ENCODE peak calls at places on chromosomes 6 and 20, in six cellular contexts. V is HepG2, R is K562, B is H1, Z is GM23338, X is GM12878. F is an unnamed sample.

GRCh38 chr20:33915726-33916331 is 77.9 kb upstream of the RALY start:
- DNase-seq in V (peak), R (peak), B (peak), Z (peak), X (no peak), F (peak)

GRCh38 chr6:35739645-35740517 is 3.0 kb downstream of the ARMC12 start:
- DNase-seq in V (peak), R (peak), B (peak), Z (peak), X (no peak), F (no peak)

GRCh38 chr6:136920216-136920857 is 1.8 kb upstream of the SLC35D3 start:
- DNase-seq in V (no peak), R (no peak), B (no peak), Z (no peak), X (no peak), F (no peak)

GRCh38 chr6:163014736-163015135 is 287.0 kb downstream of the PACRG start:
- DNase-seq in V (no peak), R (no peak), B (no peak), Z (no peak), X (no peak), F (no peak)

GRCh38 chr6:7114744-7115451 is 7.1 kb downstream of the RREB1 start:
- DNase-seq in V (no peak), R (no peak), B (no peak), Z (no peak), X (no peak), F (no peak)

GRCh38 chr6:29011276-29011734 is 6.2 kb upstream of the ZNF311 start:
- DNase-seq in V (no peak), R (peak), B (peak), Z (peak), X (no peak), F (peak)

GRCh38 chr6:57305754-57306153 is 11.7 kb upstream of the PRIM2 start:
- DNase-seq in V (no peak), R (no peak), B (no peak), Z (no peak), X (no peak), F (no peak)

GRCh38 chr20:50916934-50917333 is 14.3 kb downstream of the ADNP start:
- DNase-seq in V (no peak), R (no peak), B (no peak), Z (no peak), X (no peak), F (no peak)

GRCh38 chr6:33822575-33823395 is 19.0 kb upstream of the MLN start:
- DNase-seq in V (peak), R (peak), B (peak), Z (peak), X (no peak), F (peak)
- TF ChIP-seq CREB1 in V (no peak), R (no peak), B (no peak), Z (no peak), X (no peak), F (no peak)

DNA sequence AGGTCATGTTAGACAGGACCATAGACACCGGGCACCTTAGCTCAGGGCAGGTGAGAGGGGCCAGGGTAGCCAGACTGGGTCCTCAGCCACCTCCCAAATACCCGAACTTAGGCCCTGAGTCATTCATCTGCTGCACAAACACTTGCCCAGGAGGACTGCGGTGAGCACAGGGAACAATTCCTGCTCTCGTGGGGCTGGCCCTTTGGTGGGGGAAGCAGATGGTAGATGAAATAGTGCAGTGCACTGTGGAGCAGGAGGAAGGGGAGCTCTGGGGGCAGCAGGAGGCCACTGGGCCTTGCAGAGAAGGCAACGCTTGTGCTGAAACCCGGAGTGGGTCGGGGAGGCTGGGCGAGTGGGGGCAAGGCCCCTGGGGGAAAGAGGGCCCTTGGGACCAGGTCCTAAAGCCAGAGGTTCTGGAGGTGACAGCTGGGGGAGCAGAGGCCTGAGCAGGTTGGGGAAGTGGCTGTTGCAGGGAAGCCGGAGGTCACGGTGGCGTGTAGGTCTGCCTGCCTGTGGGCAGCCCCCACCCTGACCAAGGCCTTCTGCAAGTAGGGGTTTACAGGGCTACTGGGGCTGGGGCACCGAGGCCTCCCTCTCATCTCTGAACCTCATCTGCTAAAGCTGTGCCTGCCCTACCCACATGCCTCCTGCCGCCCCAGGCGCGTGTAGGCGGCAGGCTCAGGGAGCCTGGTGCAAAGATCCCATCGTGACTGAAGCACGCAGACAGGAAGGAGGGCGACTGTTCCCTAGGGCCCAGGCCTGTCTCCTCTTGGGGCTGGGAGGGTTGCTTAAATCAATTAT is 4.7 kb upstream of the NPBWR2 start:
- DNase-seq in V (no peak), R (no peak), B (peak), Z (peak), X (no peak), F (no peak)
- TF ChIP-seq CREB1 in V (no peak), R (no peak), B (no peak), Z (no peak), X (no peak), F (no peak)

DNA sequence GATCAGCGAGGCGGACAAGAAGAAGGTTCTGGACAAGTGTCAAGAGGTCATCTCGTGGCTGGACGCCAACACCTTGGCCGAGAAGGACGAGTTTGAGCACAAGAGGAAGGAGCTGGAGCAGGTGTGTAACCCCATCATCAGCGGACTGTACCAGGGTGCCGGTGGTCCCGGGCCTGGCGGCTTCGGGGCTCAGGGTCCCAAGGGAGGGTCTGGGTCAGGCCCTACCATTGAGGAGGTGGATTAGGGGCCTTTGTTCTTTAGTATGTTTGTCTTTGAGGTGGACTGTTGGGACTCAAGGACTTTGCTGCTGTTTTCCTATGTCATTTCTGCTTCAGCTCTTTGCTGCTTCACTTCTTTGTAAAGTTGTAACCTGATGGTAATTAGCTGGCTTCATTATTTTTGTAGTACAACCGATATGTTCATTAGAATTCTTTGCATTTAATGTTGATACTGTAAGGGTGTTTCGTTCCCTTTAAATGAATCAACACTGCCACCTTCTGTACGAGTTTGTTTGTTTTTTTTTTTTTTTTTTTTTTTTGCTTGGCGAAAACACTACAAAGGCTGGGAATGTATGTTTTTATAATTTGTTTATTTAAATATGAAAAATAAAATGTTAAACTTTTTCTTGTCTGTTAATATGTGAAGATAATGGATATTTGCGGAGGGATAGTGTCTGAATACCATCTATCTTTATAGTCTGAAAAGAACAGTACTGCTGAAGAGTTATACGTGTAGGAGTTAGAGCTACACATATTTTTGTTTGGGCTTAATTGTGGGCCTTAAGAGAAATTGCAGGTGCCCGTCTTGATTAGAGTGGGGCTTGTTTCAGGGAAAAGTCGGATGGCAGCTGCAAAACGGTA is 2.3 kb downstream of the HSPA1B start:
- DNase-seq in V (no peak), R (no peak), B (no peak), Z (peak), X (no peak), F (no peak)
- TF ChIP-seq CREB1 in V (peak), R (no peak), B (no peak), Z (no peak), X (no peak), F (no peak)

GRCh38 chr6:43001843-43002242 is 11.9 kb downstream of the MEA1 start:
- DNase-seq in V (no peak), R (no peak), B (no peak), Z (no peak), X (no peak), F (no peak)
- TF ChIP-seq CREB1 in V (no peak), R (no peak), B (no peak), Z (no peak), X (no peak), F (no peak)

GRCh38 chr6:168315626-168316025 is 4.0 kb downstream of the DACT2 start:
- DNase-seq in V (no peak), R (no peak), B (no peak), Z (no peak), X (no peak), F (no peak)
- TF ChIP-seq CREB1 in V (no peak), R (no peak), B (no peak), Z (no peak), X (no peak), F (no peak)

GRCh38 chr20:47011984-47012383 is 117.3 kb downstream of the EYA2 start:
- DNase-seq in V (no peak), R (no peak), B (no peak), Z (no peak), X (no peak), F (no peak)
- TF ChIP-seq CREB1 in V (no peak), R (no peak), B (no peak), Z (no peak), X (no peak), F (no peak)

DNA sequence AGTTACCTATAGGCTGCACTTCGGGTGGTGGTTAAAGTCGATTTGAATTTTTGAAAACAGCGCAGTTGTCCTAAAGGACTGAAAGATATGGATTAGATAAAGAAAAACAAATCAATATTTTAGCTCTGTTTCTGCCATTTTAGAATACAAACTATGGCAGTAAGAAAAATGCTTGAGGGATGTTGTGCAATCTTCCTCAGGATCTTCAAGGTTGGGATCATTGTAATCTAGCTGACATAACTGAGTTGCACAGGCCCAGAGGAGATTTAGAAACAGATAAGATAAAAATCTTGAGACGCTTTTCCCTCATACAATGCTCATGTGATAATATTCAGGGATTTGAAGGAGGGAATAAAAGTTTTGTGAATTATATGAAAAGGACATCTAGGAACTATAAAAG is 926 bp downstream of the PEX3 start:
- DNase-seq in V (no peak), R (no peak), B (no peak), Z (no peak), X (no peak), F (no peak)
- TF ChIP-seq CREB1 in V (peak), R (no peak), B (no peak), Z (no peak), X (no peak), F (no peak)

DNA sequence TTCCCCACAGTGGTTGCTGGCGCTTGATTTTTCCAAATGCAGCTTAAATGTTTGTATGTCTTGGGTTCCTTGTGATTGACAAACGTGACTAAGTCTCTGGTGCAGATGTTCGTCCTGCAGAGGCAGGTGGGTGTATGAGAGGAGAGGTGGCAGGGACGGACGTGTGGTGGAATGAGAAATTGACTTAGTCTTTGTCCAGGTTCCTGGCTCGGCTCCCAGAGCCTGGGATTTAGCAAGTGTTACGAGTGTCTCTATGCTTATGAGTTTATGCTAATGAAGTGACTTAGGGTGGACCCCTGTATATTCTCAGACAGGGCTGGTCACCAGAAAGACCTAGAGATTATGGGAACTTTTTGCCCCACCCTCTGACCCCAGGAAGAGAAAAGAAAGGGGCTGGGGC is 361.8 kb downstream of the CDH4 start:
- DNase-seq in V (no peak), R (no peak), B (no peak), Z (no peak), X (no peak), F (no peak)
- TF ChIP-seq CREB1 in V (no peak), R (no peak), B (no peak), Z (no peak), X (no peak), F (no peak)

GRCh38 chr6:112183271-112183671 is 71.1 kb downstream of the LAMA4 start:
- DNase-seq in V (no peak), R (no peak), B (no peak), Z (no peak), X (no peak), F (no peak)
- TF ChIP-seq CREB1 in V (no peak), R (no peak), B (no peak), Z (no peak), X (no peak), F (no peak)

GRCh38 chr20:46299078-46299477 is 9.2 kb downstream of the CDH22 start:
- DNase-seq in V (no peak), R (no peak), B (no peak), Z (no peak), X (no peak), F (no peak)

GRCh38 chr20:46289416-46289815 is 18.9 kb downstream of the CDH22 start:
- DNase-seq in V (no peak), R (no peak), B (no peak), Z (no peak), X (no peak), F (no peak)

GRCh38 chr20:46296526-46297250 is 11.6 kb downstream of the CDH22 start:
- DNase-seq in V (no peak), R (no peak), B (no peak), Z (no peak), X (no peak), F (no peak)

GRCh38 chr20:46298374-46298773 is 9.9 kb downstream of the CDH22 start:
- DNase-seq in V (no peak), R (no peak), B (no peak), Z (no peak), X (no peak), F (no peak)

GRCh38 chr20:46293084-46293483 is 15.2 kb downstream of the CDH22 start:
- DNase-seq in V (peak), R (peak), B (no peak), Z (peak), X (no peak), F (no peak)
- TF ChIP-seq CREB1 in V (no peak), R (no peak), B (no peak), Z (no peak), X (no peak), F (no peak)